ENCODE peak calls at places on chromosome 3, in four cellular contexts. S, X, W and E are unnamed samples.

GRCh38 chr3:79543618-79544017 is 224.2 kb downstream of the ROBO1 start:
- DNase-seq in X (no peak), S (no peak), W (no peak), E (no peak)

GRCh38 chr3:50610181-50610971 is 1.2 kb downstream of the CISH start:
- DNase-seq in X (no peak), S (no peak), W (no peak), E (peak; percentile 83)

GRCh38 chr3:185825639-185826481 is 1.0 kb upstream of the IGF2BP2 start:
- DNase-seq in S (peak; percentile 70), X (no peak), W (no peak), E (peak; percentile 65)

GRCh38 chr3:42653560-42654330 is at the start of gene ZBTB47:
- DNase-seq in W (no peak), X (no peak), S (no peak), E (no peak)

GRCh38 chr3:24202071-24202470 is 257.0 kb downstream of the NR1D2 start:
- DNase-seq in S (no peak), W (no peak), X (no peak), E (no peak)

GRCh38 chr3:179958143-179958542 is 78.6 kb downstream of the PEX5L start:
- DNase-seq in W (no peak), S (no peak), X (no peak), E (no peak)

GRCh38 chr3:109553573-109554371 is 216.4 kb upstream of the DPPA4 start:
- DNase-seq in S (no peak), X (no peak), W (no peak), E (no peak)

GRCh38 chr3:126202281-126203079 is 22.1 kb upstream of the ALDH1L1 start:
- DNase-seq in X (no peak), W (no peak), S (no peak), E (no peak)

GRCh38 chr3:146546366-146546965 is 2.1 kb upstream of the PLSCR1 start:
- DNase-seq in X (no peak), W (no peak), S (no peak), E (no peak)

GRCh38 chr3:10467904-10468610 is 37.3 kb downstream of the ATP2B2 start:
- DNase-seq in W (no peak), X (no peak), S (no peak), E (no peak)

GRCh38 chr3:51789437-51789836 is 10.4 kb upstream of the IQCF6 start:
- DNase-seq in W (no peak), S (no peak), X (no peak), E (no peak)

GRCh38 chr3:31495971-31496370 is 36.8 kb upstream of the STT3B start:
- DNase-seq in S (no peak), X (no peak), W (no peak), E (no peak)

GRCh38 chr3:44762170-44762677 is 630 bp downstream of the KIF15 start:
- DNase-seq in S (no peak), W (no peak), X (no peak), E (peak; percentile 37)

GRCh38 chr3:3119393-3119851 is 7.3 kb upstream of the TRNT1 start:
- DNase-seq in W (no peak), S (no peak), X (no peak), E (no peak)

GRCh38 chr3:175861916-175862315 is 1002.8 kb downstream of the NAALADL2 start:
- DNase-seq in X (no peak), W (no peak), S (no peak), E (no peak)

GRCh38 chr3:152323834-152324233 is 55.1 kb downstream of the MBNL1 start:
- DNase-seq in S (no peak), X (peak; percentile 62), W (no peak), E (no peak)

GRCh38 chr3:152325136-152325535 is 56.4 kb downstream of the MBNL1 start:
- DNase-seq in S (no peak), X (no peak), W (no peak), E (no peak)

GRCh38 chr3:152321806-152322377 is 53.2 kb downstream of the MBNL1 start:
- DNase-seq in W (no peak), X (no peak), S (no peak), E (no peak)

GRCh38 chr3:152321321-152321720 is 52.6 kb downstream of the MBNL1 start:
- DNase-seq in S (no peak), W (no peak), X (no peak), E (no peak)

DNA sequence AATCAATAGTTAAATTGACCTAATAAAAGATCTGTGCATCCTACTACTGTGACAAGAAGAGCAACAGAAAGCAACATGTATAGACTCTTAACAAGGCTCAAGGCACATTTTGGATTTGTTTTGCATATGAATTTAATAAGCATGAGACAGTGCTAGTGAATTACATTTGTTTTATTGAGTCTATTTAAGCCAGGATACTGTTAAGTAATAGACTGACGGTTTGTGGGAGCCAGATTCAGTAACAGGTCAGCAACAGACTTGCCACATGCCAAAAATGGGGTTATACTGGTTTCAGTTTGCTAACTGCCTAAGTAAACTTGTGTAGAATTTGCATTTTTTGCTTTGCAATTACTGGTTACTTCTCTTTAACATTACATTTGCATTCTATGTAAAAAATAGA is 54.0 kb downstream of the MBNL1 start:
- DNase-seq in X (peak; percentile 61), W (no peak), S (no peak), E (no peak)
- TF ChIP-seq CREM in X (peak; percentile 48), W (no peak), S (no peak), E (no peak)

GRCh38 chr3:161462138-161462537 is 34.5 kb upstream of the OTOL1 start:
- DNase-seq in W (no peak), S (no peak), X (no peak), E (no peak)
- TF ChIP-seq CREM in W (no peak), S (no peak), X (no peak), E (no peak)

GRCh38 chr3:9175421-9175820 is 74.0 kb downstream of the SRGAP3 start:
- DNase-seq in X (no peak), W (no peak), S (no peak), E (no peak)
- TF ChIP-seq CREM in X (no peak), W (no peak), S (no peak), E (no peak)

GRCh38 chr3:15098503-15099363 is at the start of gene RBSN:
- DNase-seq in S (peak; percentile 96), X (peak; percentile 75), W (peak; percentile 88), E (peak; percentile 97)

GRCh38 chr3:15097889-15098288 is 1.1 kb downstream of the RBSN start:
- DNase-seq in W (no peak), X (peak; percentile 51), S (no peak), E (no peak)

GRCh38 chr3:15094187-15094875 is 4.6 kb downstream of the RBSN start:
- DNase-seq in S (no peak), X (no peak), W (no peak), E (no peak)

GRCh38 chr3:15099364-15100098 is 583 bp upstream of the RBSN start:
- DNase-seq in X (no peak), W (no peak), S (no peak), E (peak; percentile 20)

DNA sequence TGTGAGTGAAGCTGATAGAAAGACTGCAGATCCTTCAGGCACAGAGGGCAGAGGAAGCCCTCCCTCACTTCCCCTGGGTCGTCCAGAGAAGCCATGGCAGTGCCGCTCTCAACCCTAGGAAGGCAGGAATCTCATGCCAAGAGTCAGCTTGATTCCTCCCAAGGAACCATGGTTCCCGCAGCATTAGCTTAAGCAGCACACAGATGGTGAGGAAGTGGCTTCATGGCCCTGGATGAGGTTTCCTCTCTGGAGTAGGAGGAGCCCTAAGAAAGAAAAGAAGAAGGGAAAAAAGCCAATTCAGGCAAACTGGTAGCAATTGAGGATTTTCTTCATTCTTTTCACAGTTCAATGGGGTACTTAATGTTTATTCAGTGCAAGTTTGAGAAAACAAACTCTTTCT is 2.9 kb downstream of the RBSN start:
- DNase-seq in S (no peak), X (no peak), W (no peak), E (no peak)
- TF ChIP-seq CREM in S (no peak), X (no peak), W (no peak), E (no peak)

DNA sequence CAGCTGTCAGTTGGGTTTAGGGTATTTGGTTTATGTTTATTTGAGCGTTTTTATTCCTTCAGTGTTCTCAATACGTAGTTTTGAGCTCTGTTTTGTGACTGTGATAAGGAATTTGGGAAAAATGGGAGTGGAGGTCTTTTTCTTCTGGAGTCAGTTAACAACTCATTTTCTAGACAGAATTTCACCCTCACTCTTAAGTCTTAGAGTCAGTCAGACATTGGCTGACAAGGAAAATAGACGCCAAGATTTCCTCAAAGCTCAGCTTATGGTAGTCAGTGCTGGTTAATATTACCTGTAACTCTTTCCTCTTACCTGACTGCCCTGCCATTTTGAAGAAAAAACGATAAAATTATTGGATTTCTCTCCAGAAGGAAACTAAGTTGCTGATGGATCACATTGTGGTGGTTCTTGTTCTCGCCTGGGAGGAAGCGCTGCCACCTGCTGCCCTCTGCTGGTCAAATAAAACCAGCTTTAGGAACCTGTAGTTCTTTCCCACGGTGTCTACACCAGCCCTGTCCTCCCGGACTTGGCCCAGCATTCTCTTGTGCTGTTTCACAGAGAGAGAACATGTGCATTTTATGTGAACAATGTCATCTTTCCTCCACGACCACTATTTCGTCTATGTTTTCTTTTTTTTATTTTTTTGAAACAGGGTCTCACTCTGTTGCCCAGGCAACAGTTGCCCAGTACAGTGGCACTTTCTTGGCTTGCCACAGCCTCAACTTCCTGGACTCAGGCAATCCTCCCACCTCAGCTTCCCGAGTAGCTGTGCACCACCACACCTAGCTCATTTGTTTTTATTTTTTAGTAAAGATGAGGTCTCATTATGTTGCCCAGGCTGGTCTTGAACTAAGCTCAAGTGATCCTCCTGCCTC is 41.4 kb upstream of the UMPS start:
- DNase-seq in W (peak; percentile 76), X (peak; percentile 30), S (peak; percentile 83), E (peak; percentile 81)
- TF ChIP-seq CREM in W (no peak), X (no peak), S (no peak), E (no peak)

GRCh38 chr3:153856932-153857331 is 264.3 kb upstream of the ARHGEF26 start:
- DNase-seq in W (no peak), S (no peak), X (no peak), E (no peak)
- TF ChIP-seq CREM in W (no peak), S (no peak), X (no peak), E (no peak)

DNA sequence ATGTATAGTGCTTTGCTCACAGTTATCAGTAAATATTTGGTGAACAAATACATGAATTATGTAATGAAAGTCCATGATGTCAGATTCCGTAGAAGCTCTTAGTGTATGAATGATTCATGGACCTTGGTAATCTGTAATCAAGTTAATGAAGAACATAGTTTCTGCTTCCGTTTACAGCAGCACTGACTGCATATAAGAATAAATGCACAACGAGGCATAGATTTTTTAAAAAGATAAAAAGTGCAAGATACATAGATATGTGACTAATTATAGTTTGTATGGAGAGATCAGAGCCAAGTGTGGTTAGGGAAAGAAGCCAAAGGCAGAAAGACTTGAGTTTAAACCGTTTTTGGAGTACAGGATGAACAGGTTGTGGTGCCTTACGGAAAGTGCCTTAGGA is 293.0 kb downstream of the NLGN1 start:
- DNase-seq in S (no peak), X (no peak), W (no peak), E (no peak)
- TF ChIP-seq CREM in S (no peak), X (no peak), W (no peak), E (no peak)